ENCODE peak calls at places on chromosomes 4 and X, in eight cellular contexts. One of them, this sample, is unnamed.

GRCh38 chr4:17786567-17786966 is 5.1 kb upstream of the FAM184B start:
- DNase-seq in AG04450: no peak
- DNase-seq in ovary: no peak
- DNase-seq in fibroblast of the aortic adventitia: no peak
- DNase-seq in bronchial epithelial cell: peak; percentile 18
- DNase-seq in NB4: peak; percentile 46
- DNase-seq in fibroblast of villous mesenchyme: no peak
- DNase-seq in AG04449: no peak
- DNase-seq in this sample: no peak

GRCh38 chr4:184747034-184747830 is 13.3 kb upstream of the CENPU start:
- DNase-seq in AG04450: no peak
- DNase-seq in ovary: no peak
- DNase-seq in fibroblast of the aortic adventitia: no peak
- DNase-seq in bronchial epithelial cell: peak; percentile 52
- DNase-seq in NB4: peak; percentile 27
- DNase-seq in fibroblast of villous mesenchyme: no peak
- DNase-seq in AG04449: no peak
- DNase-seq in this sample: no peak

GRCh38 chr4:648579-649292 is 23.4 kb downstream of the PDE6B start:
- DNase-seq in AG04450: no peak
- DNase-seq in ovary: no peak
- DNase-seq in fibroblast of the aortic adventitia: no peak
- DNase-seq in bronchial epithelial cell: no peak
- DNase-seq in NB4: no peak
- DNase-seq in fibroblast of villous mesenchyme: no peak
- DNase-seq in AG04449: no peak
- DNase-seq in this sample: no peak

GRCh38 chrX:2417205-2417604 is 83.6 kb downstream of the DHRSX start:
- DNase-seq in AG04450: no peak
- DNase-seq in ovary: no peak
- DNase-seq in fibroblast of the aortic adventitia: no peak
- DNase-seq in bronchial epithelial cell: no peak
- DNase-seq in NB4: no peak
- DNase-seq in fibroblast of villous mesenchyme: no peak
- DNase-seq in AG04449: no peak
- DNase-seq in this sample: no peak

GRCh38 chr4:100849319-100849718 is 331.5 kb upstream of the EMCN start:
- DNase-seq in AG04450: no peak
- DNase-seq in ovary: no peak
- DNase-seq in fibroblast of the aortic adventitia: no peak
- DNase-seq in bronchial epithelial cell: no peak
- DNase-seq in NB4: no peak
- DNase-seq in fibroblast of villous mesenchyme: no peak
- DNase-seq in AG04449: no peak
- DNase-seq in this sample: no peak

GRCh38 chr4:85644061-85644460 is 169.1 kb downstream of the ARHGAP24 start:
- DNase-seq in AG04450: no peak
- DNase-seq in ovary: no peak
- DNase-seq in fibroblast of the aortic adventitia: no peak
- DNase-seq in bronchial epithelial cell: no peak
- DNase-seq in NB4: no peak
- DNase-seq in fibroblast of villous mesenchyme: no peak
- DNase-seq in AG04449: no peak
- DNase-seq in this sample: no peak

GRCh38 chr4:27057662-27058061 is 197.0 kb downstream of the STIM2 start:
- DNase-seq in AG04450: no peak
- DNase-seq in ovary: no peak
- DNase-seq in fibroblast of the aortic adventitia: no peak
- DNase-seq in bronchial epithelial cell: no peak
- DNase-seq in NB4: no peak
- DNase-seq in fibroblast of villous mesenchyme: no peak
- DNase-seq in AG04449: no peak
- DNase-seq in this sample: no peak

GRCh38 chrX:1093112-1093511 is 119.3 kb downstream of the CRLF2 start:
- DNase-seq in AG04450: no peak
- DNase-seq in ovary: no peak
- DNase-seq in fibroblast of the aortic adventitia: no peak
- DNase-seq in bronchial epithelial cell: no peak
- DNase-seq in NB4: no peak
- DNase-seq in fibroblast of villous mesenchyme: no peak
- DNase-seq in AG04449: no peak
- DNase-seq in this sample: no peak

GRCh38 chr4:94827481-94828110 is 69.8 kb downstream of the BMPR1B start:
- DNase-seq in AG04450: peak; percentile 23
- DNase-seq in ovary: no peak
- DNase-seq in fibroblast of the aortic adventitia: peak; percentile 75
- DNase-seq in bronchial epithelial cell: peak; percentile 99
- DNase-seq in NB4: no peak
- DNase-seq in fibroblast of villous mesenchyme: peak; percentile 41
- DNase-seq in AG04449: peak; percentile 21
- DNase-seq in this sample: peak; percentile 86

GRCh38 chr4:68074397-68074796 is 55.3 kb downstream of the TMPRSS11F start:
- DNase-seq in AG04450: no peak
- DNase-seq in ovary: no peak
- DNase-seq in fibroblast of the aortic adventitia: no peak
- DNase-seq in bronchial epithelial cell: peak; percentile 97
- DNase-seq in NB4: peak; percentile 14
- DNase-seq in fibroblast of villous mesenchyme: peak; percentile 2
- DNase-seq in AG04449: no peak
- DNase-seq in this sample: peak; percentile 16

GRCh38 chrX:47160781-47161180 is 15.8 kb downstream of the RBM10 start:
- DNase-seq in AG04450: no peak
- DNase-seq in ovary: no peak
- DNase-seq in fibroblast of the aortic adventitia: no peak
- DNase-seq in bronchial epithelial cell: no peak
- DNase-seq in NB4: no peak
- DNase-seq in fibroblast of villous mesenchyme: no peak
- DNase-seq in AG04449: no peak
- DNase-seq in this sample: no peak

GRCh38 chrX:18920566-18920965 is 63.3 kb downstream of the PHKA2 start:
- DNase-seq in AG04450: no peak
- DNase-seq in ovary: no peak
- DNase-seq in fibroblast of the aortic adventitia: no peak
- DNase-seq in bronchial epithelial cell: no peak
- DNase-seq in NB4: no peak
- DNase-seq in fibroblast of villous mesenchyme: no peak
- DNase-seq in AG04449: no peak
- DNase-seq in this sample: no peak

DNA sequence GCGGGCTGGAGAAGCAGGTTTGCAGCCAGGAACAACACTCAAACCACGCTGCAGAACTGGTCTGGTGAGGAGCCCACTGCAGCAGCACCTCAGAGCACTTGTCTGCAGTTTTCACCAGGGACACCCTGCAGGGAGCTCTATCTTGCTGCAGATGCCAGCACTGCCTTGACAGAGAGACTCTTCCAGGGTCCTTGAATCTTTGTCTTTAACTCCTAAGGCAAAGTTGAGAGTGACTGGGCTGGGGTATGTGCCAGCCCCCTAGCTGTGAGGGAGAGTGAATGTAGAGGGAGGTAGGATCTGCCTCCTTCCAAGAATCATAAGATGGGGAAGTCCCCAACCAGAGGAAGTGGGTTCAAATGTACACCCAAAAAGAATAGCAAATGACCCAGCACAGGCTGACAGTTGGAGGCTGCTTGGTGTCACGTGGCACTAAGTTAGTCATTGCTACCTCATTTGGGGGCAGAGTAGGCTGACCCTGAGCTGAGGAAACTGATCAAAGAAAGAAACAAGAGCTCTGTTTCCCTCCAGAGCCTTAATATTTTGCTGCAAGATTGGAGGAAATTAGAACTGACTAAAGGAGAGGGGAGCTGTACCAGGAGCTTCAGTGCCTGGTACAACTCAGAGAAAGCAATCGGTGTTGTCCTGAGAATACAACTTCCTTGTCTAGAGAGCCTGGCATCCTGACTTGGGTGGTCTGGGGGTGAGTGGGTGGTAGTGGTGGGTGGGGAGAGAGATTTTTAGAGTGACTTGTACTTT is 28.2 kb upstream of the HUWE1 start:
- DNase-seq in AG04450: no peak
- DNase-seq in ovary: no peak
- DNase-seq in fibroblast of the aortic adventitia: peak; percentile 54
- DNase-seq in bronchial epithelial cell: peak; percentile 59
- DNase-seq in NB4: peak; percentile 85
- DNase-seq in fibroblast of villous mesenchyme: peak; percentile 12
- DNase-seq in AG04449: no peak
- DNase-seq in this sample: peak; percentile 20
- TF ChIP-seq CTCF in AG04450: no peak
- TF ChIP-seq CTCF in ovary: no peak
- TF ChIP-seq CTCF in fibroblast of the aortic adventitia: peak; percentile 13
- TF ChIP-seq CTCF in bronchial epithelial cell: no peak
- TF ChIP-seq CTCF in NB4: peak; percentile 11
- TF ChIP-seq CTCF in fibroblast of villous mesenchyme: no peak
- TF ChIP-seq CTCF in AG04449: no peak
- TF ChIP-seq CTCF in this sample: no peak

GRCh38 chrX:103845165-103845653 is 13.2 kb upstream of the RAB9B start:
- DNase-seq in AG04450: peak; percentile 38
- DNase-seq in ovary: peak; percentile 87
- DNase-seq in fibroblast of the aortic adventitia: peak; percentile 88
- DNase-seq in bronchial epithelial cell: peak; percentile 60
- DNase-seq in NB4: peak; percentile 46
- DNase-seq in fibroblast of villous mesenchyme: peak; percentile 84
- DNase-seq in AG04449: peak; percentile 70
- DNase-seq in this sample: peak; percentile 89
- H3K4me3 ChIP-seq in AG04450: no peak overlapping the region
- H3K4me3 ChIP-seq in ovary: no peak overlapping the region
- H3K4me3 ChIP-seq in fibroblast of the aortic adventitia: no peak overlapping the region
- H3K4me3 ChIP-seq in bronchial epithelial cell: no peak overlapping the region
- H3K4me3 ChIP-seq in NB4: no peak overlapping the region
- H3K4me3 ChIP-seq in fibroblast of villous mesenchyme: no peak overlapping the region
- H3K4me3 ChIP-seq in AG04449: no peak overlapping the region
- H3K4me3 ChIP-seq in this sample: no peak overlapping the region

GRCh38 chrX:41921492-41922124 is 1.7 kb downstream of the CASK start:
- DNase-seq in AG04450: no peak
- DNase-seq in ovary: no peak
- DNase-seq in fibroblast of the aortic adventitia: peak; percentile 72
- DNase-seq in bronchial epithelial cell: peak; percentile 79
- DNase-seq in NB4: peak; percentile 52
- DNase-seq in fibroblast of villous mesenchyme: peak; percentile 72
- DNase-seq in AG04449: no peak
- DNase-seq in this sample: peak; percentile 64

GRCh38 chrX:41922125-41922521 is 1.2 kb downstream of the CASK start:
- DNase-seq in AG04450: no peak
- DNase-seq in ovary: no peak
- DNase-seq in fibroblast of the aortic adventitia: peak; percentile 25
- DNase-seq in bronchial epithelial cell: peak; percentile 27
- DNase-seq in NB4: peak; percentile 4
- DNase-seq in fibroblast of villous mesenchyme: peak; percentile 40
- DNase-seq in AG04449: no peak
- DNase-seq in this sample: peak; percentile 33

GRCh38 chrX:41923925-41924693 is 755 bp upstream of the CASK start:
- DNase-seq in AG04450: no peak
- DNase-seq in ovary: no peak
- DNase-seq in fibroblast of the aortic adventitia: peak; percentile 40
- DNase-seq in bronchial epithelial cell: peak; percentile 74
- DNase-seq in NB4: peak; percentile 3
- DNase-seq in fibroblast of villous mesenchyme: peak; percentile 34
- DNase-seq in AG04449: no peak
- DNase-seq in this sample: peak; percentile 27

GRCh38 chrX:41922694-41923171 is 621 bp downstream of the CASK start:
- DNase-seq in AG04450: no peak
- DNase-seq in ovary: peak; percentile 52
- DNase-seq in fibroblast of the aortic adventitia: peak; percentile 11
- DNase-seq in bronchial epithelial cell: no peak
- DNase-seq in NB4: peak; percentile 1
- DNase-seq in fibroblast of villous mesenchyme: peak; percentile 13
- DNase-seq in AG04449: no peak
- DNase-seq in this sample: peak; percentile 3

DNA sequence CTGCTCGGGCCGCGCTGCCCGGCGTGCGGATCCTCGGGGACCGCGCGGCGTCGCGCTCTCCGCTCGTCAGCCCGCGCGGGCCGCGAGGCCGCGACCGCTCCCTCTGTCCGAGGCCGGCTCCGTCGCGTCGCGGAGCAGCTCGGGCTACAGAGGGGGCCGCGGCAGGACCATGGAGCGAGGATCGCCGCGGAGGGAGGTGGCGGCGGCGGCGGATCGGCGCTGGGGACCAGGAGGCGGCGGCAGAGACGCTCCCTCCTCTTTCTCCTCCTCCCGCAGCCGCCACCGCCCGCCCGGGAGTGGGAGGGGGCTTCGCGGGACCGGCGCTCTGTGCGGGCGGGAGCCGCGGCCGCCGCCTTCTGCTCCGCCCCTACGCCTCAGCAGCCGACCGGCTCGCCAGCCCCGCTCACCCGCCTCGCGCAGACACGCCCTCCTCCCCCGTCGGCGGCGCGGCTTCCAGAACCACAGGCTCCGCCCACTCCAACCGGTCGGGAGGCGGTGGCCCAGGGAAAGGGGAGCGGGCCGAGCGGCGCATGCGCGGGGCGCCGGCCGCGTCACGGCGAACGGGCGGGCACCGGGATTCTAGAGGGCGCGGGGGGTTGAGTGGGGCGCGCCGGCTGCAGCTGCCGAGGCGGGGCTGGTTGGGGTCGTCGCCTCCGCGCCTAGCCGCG is at the start of gene CASK:
- DNase-seq in AG04450: peak; percentile 76
- DNase-seq in ovary: peak; percentile 94
- DNase-seq in fibroblast of the aortic adventitia: peak; percentile 86
- DNase-seq in bronchial epithelial cell: peak; percentile 74
- DNase-seq in NB4: peak; percentile 78
- DNase-seq in fibroblast of villous mesenchyme: peak; percentile 91
- DNase-seq in AG04449: peak; percentile 19
- DNase-seq in this sample: peak; percentile 96
- TF ChIP-seq CTCF in AG04450: no peak
- TF ChIP-seq CTCF in ovary: no peak
- TF ChIP-seq CTCF in fibroblast of the aortic adventitia: no peak
- TF ChIP-seq CTCF in bronchial epithelial cell: no peak
- TF ChIP-seq CTCF in NB4: no peak
- TF ChIP-seq CTCF in fibroblast of villous mesenchyme: no peak
- TF ChIP-seq CTCF in AG04449: no peak
- TF ChIP-seq CTCF in this sample: no peak

DNA sequence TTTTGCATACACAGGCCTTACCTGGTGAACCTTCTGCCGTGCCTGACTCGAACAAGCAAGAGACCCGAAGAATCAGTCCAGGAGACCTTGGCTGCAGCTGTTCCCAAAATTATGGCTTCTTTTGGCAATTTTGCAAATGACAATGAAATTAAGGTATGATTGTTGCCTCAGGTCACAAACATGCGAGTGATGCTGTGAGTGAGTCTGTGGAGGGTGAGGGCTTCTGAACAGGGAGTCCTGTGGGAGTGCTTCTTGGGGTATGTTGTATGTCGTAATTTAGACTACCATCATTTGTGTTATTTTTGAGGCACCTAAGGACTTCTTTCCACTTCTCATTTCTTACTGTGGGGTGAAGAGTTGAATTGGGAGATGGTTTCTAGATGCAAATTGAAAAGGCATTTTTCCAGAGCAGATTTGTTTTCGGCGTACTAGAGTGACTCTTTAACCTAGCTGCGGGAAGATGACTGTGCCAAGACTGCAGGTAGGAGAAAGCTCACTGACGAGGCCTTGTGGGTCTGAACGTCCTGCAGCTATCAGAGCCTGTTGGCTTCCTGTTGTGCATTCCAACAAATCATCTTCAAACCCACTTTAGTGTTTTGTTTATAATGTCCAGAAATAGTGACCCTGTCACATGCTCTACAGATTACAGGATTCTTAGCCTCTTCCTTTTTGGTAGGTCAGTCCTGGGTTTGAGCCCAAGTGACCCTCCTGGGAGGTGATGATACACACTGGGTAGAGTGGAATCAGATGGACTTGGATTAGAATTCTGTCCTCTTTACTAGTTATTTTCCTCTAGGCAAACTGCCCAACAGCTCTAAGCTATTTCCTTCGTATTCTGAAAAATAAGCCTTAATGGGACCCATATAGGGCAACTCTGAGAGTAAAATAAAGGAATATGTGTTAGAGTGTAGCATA is 33.0 kb downstream of the HTT start:
- DNase-seq in AG04450: no peak
- DNase-seq in ovary: no peak
- DNase-seq in fibroblast of the aortic adventitia: peak; percentile 59
- DNase-seq in bronchial epithelial cell: no peak
- DNase-seq in NB4: no peak
- DNase-seq in fibroblast of villous mesenchyme: peak; percentile 82
- DNase-seq in AG04449: no peak
- DNase-seq in this sample: no peak
- H3K4me3 ChIP-seq in AG04450: no peak overlapping the region
- H3K4me3 ChIP-seq in ovary: no peak overlapping the region
- H3K4me3 ChIP-seq in fibroblast of the aortic adventitia: no peak overlapping the region
- H3K4me3 ChIP-seq in bronchial epithelial cell: no peak overlapping the region
- H3K4me3 ChIP-seq in NB4: no peak overlapping the region
- H3K4me3 ChIP-seq in fibroblast of villous mesenchyme: no peak overlapping the region
- H3K4me3 ChIP-seq in AG04449: no peak overlapping the region
- H3K4me3 ChIP-seq in this sample: no peak overlapping the region

This sample was measured in cardiac fibroblast.